ENCODE peak calls at places on chromosome 20, in five cellular contexts. R is GM23248, B is IMR-90, T is astrocyte, K is K562. J is an unnamed sample.

GRCh38 chr20:54132612-54133433 is 41.0 kb downstream of the CYP24A1 start:
- DNase-seq in T (peak; percentile 99), R (peak; percentile 98), B (peak; percentile 98), K (no peak), J (peak; percentile 99)

GRCh38 chr20:58837717-58838116 is 13.0 kb downstream of the GNAS-AS1 start:
- DNase-seq in T (no peak), B (no peak), R (no peak), K (no peak), J (no peak)

GRCh38 chr20:13325033-13325432 is 104.0 kb downstream of the ISM1 start:
- DNase-seq in T (no peak), B (peak; percentile 16), K (peak; percentile 14), R (peak; percentile 55), J (peak; percentile 13)

GRCh38 chr20:34065260-34065659 is 46.8 kb downstream of the EIF2S2 start:
- DNase-seq in B (peak; percentile 88), T (peak; percentile 82), K (no peak), R (peak; percentile 76), J (peak; percentile 87)

GRCh38 chr20:10864076-10864672 is 190.4 kb upstream of the JAG1 start:
- DNase-seq in B (no peak), K (no peak), T (peak; percentile 38), R (peak; percentile 50), J (peak; percentile 51)

GRCh38 chr20:10674684-10675455 is 1.1 kb upstream of the JAG1 start:
- DNase-seq in R (peak; percentile 86), T (no peak), B (peak; percentile 66), K (peak; percentile 67), J (peak; percentile 62)

GRCh38 chr20:45781391-45781931 is 10.2 kb downstream of the WFDC3 start:
- DNase-seq in T (peak; percentile 95), R (peak; percentile 89), B (peak; percentile 95), K (no peak), J (peak; percentile 89)

GRCh38 chr20:21272279-21272678 is 30.9 kb upstream of the XRN2 start:
- DNase-seq in B (peak; percentile 51), R (peak; percentile 35), T (peak; percentile 50), K (no peak), J (no peak)

GRCh38 chr20:44181611-44182010 is 5.4 kb downstream of the JPH2 start:
- DNase-seq in T (no peak), B (no peak), K (no peak), R (no peak), J (no peak)

GRCh38 chr20:15875446-15875845 is 697.8 kb downstream of the KIF16B start:
- DNase-seq in K (no peak), T (no peak), R (no peak), B (no peak), J (no peak)

GRCh38 chr20:34706912-34707784 is 3.0 kb downstream of the TP53INP2 start:
- DNase-seq in T (no peak), B (no peak), R (no peak), K (no peak), J (no peak)

GRCh38 chr20:21508230-21509078 is 5.4 kb downstream of the NKX2-2 start:
- DNase-seq in B (no peak), T (no peak), R (no peak), K (no peak), J (no peak)

GRCh38 chr20:34017610-34018009 is 23.9 kb downstream of the RALY start:
- DNase-seq in K (no peak), T (peak; percentile 97), B (peak; percentile 98), R (peak; percentile 92), J (peak; percentile 98)

GRCh38 chr20:16209826-16210365 is 363.4 kb downstream of the KIF16B start:
- DNase-seq in R (peak; percentile 33), T (no peak), K (no peak), B (no peak), J (no peak)

GRCh38 chr20:58709013-58709702 is 16.6 kb downstream of the NPEPL1 start:
- DNase-seq in B (no peak), K (no peak), R (no peak), T (no peak), J (no peak)

GRCh38 chr20:11826334-11826733 is 91.4 kb upstream of the BTBD3 start:
- DNase-seq in R (no peak), B (no peak), K (no peak), T (no peak), J (no peak)

GRCh38 chr20:21232546-21233280 is 70.4 kb upstream of the XRN2 start:
- DNase-seq in K (no peak), B (no peak), R (no peak), T (no peak), J (no peak)

GRCh38 chr20:13772529-13772928 is 12.2 kb downstream of the ESF1 start:
- DNase-seq in T (no peak), B (peak; percentile 36), K (no peak), R (peak; percentile 28), J (no peak)

GRCh38 chr20:31572042-31572700 is 32.9 kb upstream of the ID1 start:
- DNase-seq in B (no peak), T (no peak), K (peak; percentile 5), R (no peak), J (no peak)

GRCh38 chr20:48574383-48574782 is 253.4 kb downstream of the PREX1 start:
- DNase-seq in T (no peak), R (no peak), B (no peak), K (no peak), J (no peak)

GRCh38 chr20:59718071-59718470 is 113.7 kb downstream of the PHACTR3 start:
- DNase-seq in K (no peak), T (no peak), R (no peak), B (no peak), J (no peak)

GRCh38 chr20:478949-479429 is 16.7 kb upstream of the TBC1D20 start:
- DNase-seq in K (peak; percentile 29), T (peak; percentile 10), B (peak; percentile 77), R (peak; percentile 74), J (peak; percentile 40)

GRCh38 chr20:32470025-32470861 is 112.1 kb downstream of the ASXL1 start:
- DNase-seq in T (peak; percentile 83), R (peak; percentile 29), K (peak; percentile 42), B (peak; percentile 70), J (peak; percentile 58)

GRCh38 chr20:50250748-50251382 is 60.2 kb downstream of the CEBPB start:
- DNase-seq in B (no peak), K (no peak), R (no peak), T (no peak), J (no peak)

GRCh38 chr20:51195419-51195901 is 172.6 kb upstream of the KCNG1 start:
- DNase-seq in B (peak; percentile 56), R (peak; percentile 80), K (no peak), T (peak; percentile 88), J (peak; percentile 89)

GRCh38 chr20:47735412-47736400 is 49.6 kb downstream of the SULF2 start:
- DNase-seq in R (no peak), K (no peak), B (no peak), T (no peak), J (peak; percentile 27)

GRCh38 chr20:50381771-50382593 is 128.2 kb upstream of the PTPN1 start:
- DNase-seq in B (no peak), T (no peak), K (no peak), R (no peak), J (no peak)

GRCh38 chr20:50385733-50386640 is 124.2 kb upstream of the PTPN1 start:
- DNase-seq in B (peak; percentile 27), R (no peak), T (no peak), K (peak; percentile 34), J (no peak)

GRCh38 chr20:38776363-38776762 is 28.1 kb downstream of the ACTR5 start:
- DNase-seq in B (no peak), R (no peak), K (no peak), T (no peak), J (no peak)

GRCh38 chr20:32114305-32114960 is 4.9 kb downstream of the TM9SF4 start:
- DNase-seq in T (peak; percentile 23), R (peak; percentile 41), K (no peak), B (no peak), J (no peak)

GRCh38 chr20:34010405-34010895 is 16.7 kb downstream of the RALY start:
- DNase-seq in B (no peak), T (no peak), K (no peak), R (no peak), J (no peak)

GRCh38 chr20:8787090-8787489 is 281.8 kb upstream of the PLCB4 start:
- DNase-seq in T (no peak), K (no peak), B (no peak), R (no peak), J (no peak)

GRCh38 chr20:8786383-8786782 is 282.5 kb upstream of the PLCB4 start:
- DNase-seq in R (no peak), B (no peak), K (no peak), T (no peak), J (no peak)

GRCh38 chr20:8788275-8788674 is 280.6 kb upstream of the PLCB4 start:
- DNase-seq in K (no peak), T (no peak), B (no peak), R (no peak), J (no peak)

GRCh38 chr20:8788831-8789230 is 280.1 kb upstream of the PLCB4 start:
- DNase-seq in R (no peak), T (no peak), K (no peak), B (no peak), J (no peak)

GRCh38 chr20:8790442-8791074 is 278.3 kb upstream of the PLCB4 start:
- DNase-seq in R (peak; percentile 64), B (peak; percentile 60), T (peak; percentile 22), K (peak; percentile 19), J (peak; percentile 45)
- H2AFZ ChIP-seq in R (peak overlapping the region; percentile 60), B (no peak overlapping the region), T (no peak overlapping the region), K (no peak overlapping the region), J (no peak overlapping the region)

GRCh38 chr20:23205221-23205620 is 119.1 kb upstream of the CD93 start:
- DNase-seq in R (no peak), T (no peak), B (no peak), K (no peak), J (no peak)
- H2AFZ ChIP-seq in R (peak overlapping the region; percentile 49), T (no peak overlapping the region), B (no peak overlapping the region), K (peak overlapping the region; percentile 73), J (no peak overlapping the region)

GRCh38 chr20:4682682-4683081 is 39.0 kb upstream of the PRND start:
- DNase-seq in R (no peak), T (no peak), K (no peak), B (no peak), J (no peak)

GRCh38 chr20:4683261-4683660 is 38.4 kb upstream of the PRND start:
- DNase-seq in K (no peak), R (no peak), T (no peak), B (no peak), J (no peak)

GRCh38 chr20:4684837-4685413 is 36.8 kb upstream of the PRND start:
- DNase-seq in R (peak; percentile 80), T (peak; percentile 68), K (no peak), B (peak; percentile 84), J (peak; percentile 79)

GRCh38 chr20:4688342-4688741 is 33.4 kb upstream of the PRND start:
- DNase-seq in B (no peak), K (no peak), R (peak; percentile 36), T (no peak), J (no peak)

GRCh38 chr20:4685923-4686221 is 35.8 kb upstream of the PRND start:
- DNase-seq in B (no peak), K (no peak), T (no peak), R (no peak), J (no peak)
- H2AFZ ChIP-seq in B (peak overlapping the region; percentile 70), K (peak overlapping the region; percentile 79), T (peak overlapping the region; percentile 64), R (peak overlapping the region; percentile 60), J (peak overlapping the region; percentile 31)

DNA sequence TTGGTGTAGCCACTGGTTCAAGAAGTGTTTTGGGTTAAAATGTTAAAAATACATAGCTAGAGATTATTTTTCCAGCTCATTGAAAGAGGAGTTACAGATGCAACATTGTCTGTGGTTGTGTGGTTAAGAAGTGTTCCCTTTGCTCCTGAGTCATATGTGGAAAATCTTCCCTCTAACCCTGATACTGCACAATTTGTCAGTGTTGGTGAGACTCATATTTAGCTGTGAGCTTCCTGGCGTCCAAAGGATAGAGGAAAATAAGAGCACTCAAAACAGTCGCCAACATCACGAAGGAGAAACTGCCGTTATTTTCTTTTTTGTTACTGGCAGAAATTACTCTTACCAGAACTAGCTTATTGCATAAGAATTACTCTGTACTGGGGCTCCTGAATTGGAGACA is 250.4 kb downstream of the CDH4 start:
- DNase-seq in T (peak; percentile 65), K (no peak), B (peak; percentile 50), R (peak; percentile 7), J (no peak)
- H2AFZ ChIP-seq in T (no peak overlapping the region), K (no peak overlapping the region), B (no peak overlapping the region), R (no peak overlapping the region), J (no peak overlapping the region)